ENCODE peak calls at places on chromosomes 11 and 22, in seven cellular contexts. R is CD4-positive, alpha-beta memory T cell; I is CD8-positive, alpha-beta memory T cell; A is spleen; Y is MM.1S; V is iPS DF 6.9; H is K562. M is an unnamed sample. For H3K4me1 and H3K36me3, the result is how much of the 10 kb centered on the place peaks cover.

GRCh38 chr11:108019870-108020540 is 11.3 kb downstream of the CUL5 start:
- DNase-seq in H (peak), V (no peak), A (no peak), R (no peak), I (no peak), Y (no peak), M (no peak)

GRCh38 chr22:18024276-18024939 is at the start of gene MICAL3:
- DNase-seq in V (no peak), I (peak), R (peak), Y (peak), H (peak), A (peak), M (no peak)

GRCh38 chr11:109112748-109113378 is 309.1 kb upstream of the C11orf87 start:
- DNase-seq in R (no peak), V (no peak), I (no peak), H (no peak), A (no peak), Y (no peak), M (no peak)

GRCh38 chr11:46675288-46675851 is 25.0 kb downstream of the ARHGAP1 start:
- DNase-seq in I (peak), R (no peak), H (no peak), V (no peak), Y (no peak), A (peak), M (no peak)

GRCh38 chr11:86811637-86812321 is 11.4 kb downstream of the PRSS23 start:
- DNase-seq in R (no peak), I (no peak), H (no peak), Y (no peak), A (no peak), V (no peak), M (no peak)

GRCh38 chr11:66970808-66971442 is 4.2 kb upstream of the C11orf86 start:
- DNase-seq in V (no peak), A (no peak), R (no peak), Y (no peak), H (no peak), I (no peak), M (no peak)

GRCh38 chr11:43518407-43519165 is 159.9 kb downstream of the TTC17 start:
- DNase-seq in I (no peak), V (no peak), R (no peak), A (no peak), Y (no peak), H (no peak), M (no peak)

GRCh38 chr22:33927752-33928151 is 7.5 kb upstream of the LARGE1 start:
- DNase-seq in Y (no peak), R (no peak), V (no peak), H (no peak), A (no peak), I (no peak), M (no peak)

GRCh38 chr11:122721964-122722266 is 66.4 kb downstream of the UBASH3B start:
- DNase-seq in Y (no peak), I (no peak), H (no peak), A (no peak), R (no peak), V (no peak), M (peak)

GRCh38 chr11:122723106-122723505 is 67.6 kb downstream of the UBASH3B start:
- DNase-seq in Y (no peak), I (no peak), A (no peak), H (no peak), R (no peak), V (no peak), M (no peak)

GRCh38 chr11:122723576-122723975 is 68.1 kb downstream of the UBASH3B start:
- DNase-seq in A (no peak), R (no peak), H (no peak), V (no peak), I (no peak), Y (no peak), M (no peak)

GRCh38 chr11:122720482-122720881 is 65.0 kb downstream of the UBASH3B start:
- DNase-seq in R (no peak), Y (no peak), V (no peak), I (no peak), H (no peak), A (no peak), M (no peak)

DNA sequence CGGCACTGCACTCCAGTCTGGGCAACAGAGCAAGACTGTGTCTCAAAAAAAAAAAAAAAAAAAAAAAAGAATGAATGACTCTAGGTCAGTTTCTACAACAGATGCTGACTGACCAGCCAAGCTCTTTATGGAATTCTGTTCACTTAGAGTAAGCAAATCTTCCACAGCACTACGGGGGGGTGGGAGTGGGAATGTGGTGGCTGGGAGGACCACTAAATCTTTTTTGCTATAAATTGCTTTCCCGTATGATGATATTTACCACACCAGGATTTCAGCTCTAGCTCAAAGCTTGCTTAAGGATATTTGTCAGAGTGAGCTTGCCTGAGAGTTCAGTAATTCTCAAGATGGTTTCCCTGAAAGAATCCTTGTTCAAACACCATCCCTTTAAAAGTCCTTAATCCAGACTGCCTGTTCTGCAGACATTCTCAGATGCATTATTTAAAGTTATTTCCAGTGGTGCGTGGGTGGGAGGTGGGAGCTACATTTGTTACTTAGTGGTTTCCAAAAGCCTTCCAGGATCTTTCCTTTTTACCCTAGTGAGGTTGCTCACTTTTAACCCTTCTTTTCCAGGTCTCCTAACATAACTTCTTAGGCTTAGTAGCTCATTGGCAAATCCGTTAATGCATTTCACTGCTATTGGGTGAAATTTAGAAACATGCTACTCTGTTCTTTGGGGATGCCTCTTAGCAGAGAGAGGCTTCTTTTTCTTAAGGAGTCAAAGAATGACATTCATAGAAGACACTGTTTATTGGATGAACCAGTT is 65.9 kb downstream of the UBASH3B start:
- DNase-seq in R (no peak), I (no peak), H (no peak), Y (no peak), V (no peak), A (no peak), M (no peak)
- H3K4me1 ChIP-seq in R (half or more), I (half or more), H (under half), Y (under half), V (under half), A (under half), M (under half)

GRCh38 chr22:42173183-42173926 is 42.7 kb upstream of the CYP2D6 start:
- DNase-seq in H (no peak), R (no peak), V (no peak), Y (no peak), I (no peak), A (no peak), M (no peak)

GRCh38 chr22:42170946-42171345 is 40.3 kb upstream of the CYP2D6 start:
- DNase-seq in A (no peak), Y (no peak), H (no peak), R (no peak), I (no peak), V (no peak), M (no peak)

GRCh38 chr22:42171417-42171816 is 40.8 kb upstream of the CYP2D6 start:
- DNase-seq in I (no peak), A (no peak), Y (no peak), H (no peak), V (no peak), R (no peak), M (no peak)

GRCh38 chr22:42172385-42173172 is 42.0 kb upstream of the CYP2D6 start:
- DNase-seq in V (no peak), R (no peak), H (no peak), Y (no peak), A (no peak), I (no peak), M (no peak)

DNA sequence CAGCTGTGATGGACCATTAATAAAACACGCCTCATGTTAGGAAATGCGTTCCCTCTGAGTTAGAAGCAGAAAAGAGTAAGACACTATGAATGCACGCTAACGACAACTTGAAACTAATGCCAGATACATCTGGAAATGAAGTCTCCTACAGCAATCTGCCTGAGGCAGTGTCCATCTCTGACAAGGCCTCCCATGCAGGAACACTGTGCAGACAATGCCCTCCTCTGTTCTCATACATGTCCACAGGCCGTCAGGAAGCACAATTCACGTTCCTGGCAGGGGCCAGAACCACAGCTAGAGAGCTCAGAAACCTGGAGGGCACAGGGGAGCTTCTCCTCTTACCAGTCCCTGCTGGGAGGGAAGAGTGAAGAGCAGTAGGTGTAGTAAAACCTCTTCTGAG is 41.3 kb upstream of the CYP2D6 start:
- DNase-seq in H (no peak), R (no peak), A (no peak), Y (no peak), I (no peak), V (no peak), M (no peak)
- H3K36me3 ChIP-seq in H (under half), R (under half), A (under half), Y (under half), I (under half), V (under half), M (under half)

GRCh38 chr11:122173074-122173450 is 57.0 kb upstream of the BLID start:
- DNase-seq in I (no peak), H (no peak), R (no peak), V (no peak), A (no peak), Y (no peak), M (no peak)

GRCh38 chr11:122175316-122175715 is 59.3 kb upstream of the BLID start:
- DNase-seq in A (no peak), V (no peak), H (no peak), Y (no peak), R (no peak), I (no peak), M (no peak)

GRCh38 chr11:122170815-122171475 is 54.9 kb upstream of the BLID start:
- DNase-seq in I (no peak), H (no peak), A (no peak), R (peak), V (no peak), Y (no peak), M (no peak)

GRCh38 chr11:122173587-122173986 is 57.6 kb upstream of the BLID start:
- DNase-seq in V (no peak), H (no peak), Y (no peak), I (no peak), A (no peak), R (no peak), M (no peak)

DNA sequence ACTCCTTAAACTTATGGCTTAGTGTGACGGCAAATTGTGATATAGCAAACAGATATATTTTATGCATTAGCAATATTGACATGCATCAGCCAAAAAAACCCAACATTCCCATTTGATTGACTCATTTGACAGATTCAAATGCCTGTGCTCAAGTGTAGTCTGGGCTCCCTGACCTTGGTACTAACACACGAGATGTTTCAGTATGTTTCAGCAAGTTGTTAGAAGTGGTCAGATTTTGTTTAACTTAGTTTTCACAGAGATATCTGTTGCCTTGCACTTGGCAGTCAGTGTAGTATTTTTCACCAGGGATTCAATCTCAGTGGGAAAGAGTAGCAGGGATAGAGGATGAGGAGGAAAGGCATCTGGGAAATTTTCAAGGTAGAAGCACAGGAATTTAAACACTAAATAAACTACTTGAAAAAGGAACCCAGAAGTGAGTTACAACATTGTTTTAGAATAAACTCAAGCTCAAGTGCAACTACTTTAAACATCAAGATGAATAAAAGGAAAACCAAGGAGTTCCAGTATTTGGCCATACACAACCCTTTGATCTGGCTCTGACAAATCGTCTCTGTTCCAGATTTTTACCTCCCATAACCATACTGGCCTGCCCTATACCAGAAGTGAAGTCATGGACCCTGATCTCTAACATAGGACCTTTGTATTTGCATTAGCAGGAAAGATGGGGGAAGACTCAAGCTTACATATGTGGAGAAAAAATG is 56.5 kb upstream of the BLID start:
- DNase-seq in V (no peak), A (no peak), I (no peak), Y (no peak), R (no peak), H (no peak), M (no peak)
- H3K4me1 ChIP-seq in V (under half), A (under half), I (under half), Y (under half), R (under half), H (under half), M (under half)

DNA sequence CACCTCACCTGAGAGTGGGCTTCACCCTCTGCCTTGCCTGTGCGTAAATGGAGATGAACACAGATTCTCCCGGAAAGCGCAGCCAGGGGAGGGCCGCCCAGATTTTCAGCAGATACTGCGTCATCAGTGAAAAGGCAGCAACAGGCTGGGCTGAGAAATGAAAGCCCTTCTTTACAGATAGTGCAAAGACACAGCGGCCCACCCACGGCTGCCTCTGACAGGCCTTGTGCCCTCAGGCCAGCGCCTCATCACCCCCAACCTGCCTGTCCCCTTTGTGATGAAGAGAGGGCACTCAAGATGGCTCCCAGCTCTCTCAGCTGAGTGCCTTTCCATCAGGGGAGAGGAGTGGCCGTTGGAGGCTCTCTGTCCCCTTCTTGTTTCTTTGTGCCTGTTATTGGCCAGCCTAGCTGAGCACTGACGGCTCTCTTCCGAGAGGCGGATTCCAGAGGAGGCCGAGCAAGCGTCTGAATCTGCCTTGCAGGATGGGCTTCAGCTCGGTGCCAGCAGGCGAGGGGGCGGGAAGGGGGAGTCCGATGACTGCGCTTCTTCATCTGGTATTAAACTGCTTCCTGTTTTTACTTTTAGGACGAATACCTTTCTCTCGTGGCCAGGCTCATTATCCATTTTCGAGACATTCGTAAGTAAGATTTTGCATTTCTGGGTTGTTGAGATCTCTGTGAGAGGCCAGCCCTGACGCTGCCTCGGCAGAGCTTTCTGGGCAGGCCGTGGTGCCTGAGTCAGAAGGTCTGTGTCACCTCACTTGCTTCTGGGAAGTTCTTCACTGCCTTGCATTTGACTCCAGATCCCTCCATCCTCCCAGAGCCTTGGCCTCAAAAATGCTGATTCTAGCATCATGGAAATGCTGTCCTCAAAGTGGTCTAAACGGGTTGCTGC is 43.7 kb downstream of the MED15 start:
- DNase-seq in A (peak), I (peak), R (peak), V (no peak), Y (no peak), H (no peak), M (peak)
- H3K36me3 ChIP-seq in A (under half), I (under half), R (under half), V (under half), Y (under half), H (half or more), M (under half)

DNA sequence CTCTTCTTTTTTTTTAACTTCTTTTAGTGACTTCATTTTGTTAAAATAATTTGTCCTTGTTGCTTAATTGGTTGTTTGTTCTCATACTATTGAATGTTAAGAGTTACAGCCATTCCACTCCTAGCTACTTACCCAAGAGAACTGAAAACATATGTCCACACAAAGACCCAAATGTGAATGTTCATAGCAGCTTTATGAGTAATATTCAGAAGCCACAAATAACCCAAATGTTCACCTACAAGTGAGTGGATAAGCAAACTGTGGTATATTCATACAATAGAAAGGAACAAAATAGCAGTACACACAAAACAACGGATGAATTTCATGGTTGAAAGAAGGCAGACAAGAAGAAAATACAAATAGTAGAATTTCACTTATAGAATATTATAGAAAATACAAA is 1.4 kb upstream of the OR4D11 start:
- DNase-seq in R (no peak), H (no peak), Y (no peak), V (no peak), A (no peak), I (no peak), M (no peak)
- H3K4me1 ChIP-seq in R (under half), H (under half), Y (under half), V (under half), A (under half), I (under half), M (under half)